ENCODE peak calls at places on chromosomes 12 and 14, in four cellular contexts. N is mesendoderm, G is NCI-H2081, R is COR-L47. X is an unnamed sample.

GRCh38 chr14:92986254-92987147 is 63.6 kb downstream of the CHGA start:
- DNase-seq in N (no peak), G (no peak), R (no peak), X (peak)

GRCh38 chr14:105867961-105868599 is 341.7 kb downstream of the TMEM121 start:
- DNase-seq in N (no peak), G (no peak), R (no peak), X (no peak)

GRCh38 chr12:5254703-5255102 is 177.2 kb upstream of the NTF3 start:
- DNase-seq in N (no peak), G (no peak), R (no peak), X (no peak)

GRCh38 chr12:6280053-6280469 is 30.4 kb upstream of the PLEKHG6 start:
- DNase-seq in N (peak), G (no peak), R (no peak), X (peak)

GRCh38 chr12:26823391-26823790 is 9.6 kb downstream of the ITPR2 start:
- DNase-seq in N (no peak), G (no peak), R (no peak), X (no peak)

GRCh38 chr12:96770239-96770780 is 136.7 kb upstream of the NEDD1 start:
- DNase-seq in N (no peak), G (no peak), R (peak), X (no peak)

GRCh38 chr14:73168274-73168673 is 32.0 kb downstream of the PSEN1 start:
- DNase-seq in N (no peak), G (no peak), R (no peak), X (no peak)

GRCh38 chr12:15372313-15372712 is 50.0 kb downstream of the PTPRO start:
- DNase-seq in N (no peak), G (no peak), R (no peak), X (no peak)

GRCh38 chr12:81077329-81077685 is 572 bp upstream of the ACSS3 start:
- DNase-seq in N (peak), G (no peak), R (no peak), X (peak)

GRCh38 chr14:53032838-53033390 is 82.1 kb upstream of the FERMT2 start:
- DNase-seq in N (no peak), G (no peak), R (no peak), X (no peak)

GRCh38 chr12:62361048-62361447 is 100.8 kb downstream of the USP15 start:
- DNase-seq in N (no peak), G (no peak), R (no peak), X (no peak)

GRCh38 chr14:93712838-93713724 is 75.2 kb downstream of the PRIMA1 start:
- DNase-seq in N (no peak), G (no peak), R (peak), X (no peak)